ENCODE peak calls at places on chromosomes 5 and 9, in six cellular contexts. V, G, Q, P, N and K are unnamed samples.

GRCh38 chr9:132141948-132142594 is 19.8 kb upstream of the NTNG2 start:
- DNase-seq in Q (no peak), G (no peak), N (no peak), P (peak), V (no peak), K (no peak)

GRCh38 chr9:70435948-70436347 is 21.5 kb upstream of the KLF9 start:
- DNase-seq in N (no peak), P (no peak), V (no peak), Q (no peak), G (no peak), K (no peak)

GRCh38 chr5:168935183-168935582 is 356.0 kb upstream of the PANK3 start:
- DNase-seq in V (no peak), P (no peak), G (no peak), Q (no peak), N (no peak), K (no peak)

GRCh38 chr5:56012281-56012963 is 17.7 kb upstream of the IL6ST start:
- DNase-seq in G (no peak), V (peak), P (no peak), Q (peak), N (no peak), K (no peak)

GRCh38 chr5:13328316-13328715 is 616.2 kb downstream of the DNAH5 start:
- DNase-seq in G (no peak), Q (no peak), N (no peak), P (no peak), V (no peak), K (no peak)

GRCh38 chr5:149228610-149229297 is 42.9 kb upstream of the AFAP1L1 start:
- DNase-seq in N (peak), P (no peak), Q (no peak), G (no peak), V (no peak), K (peak)

GRCh38 chr5:75265731-75266130 is 29.1 kb upstream of the ANKRD31 start:
- DNase-seq in G (no peak), P (no peak), N (no peak), V (no peak), Q (no peak), K (no peak)

GRCh38 chr5:34494111-34494755 is 161.9 kb upstream of the RAI14 start:
- DNase-seq in P (no peak), V (no peak), N (no peak), G (no peak), Q (no peak), K (no peak)

GRCh38 chr5:61055434-61056006 is 106.7 kb downstream of the SMIM15 start:
- DNase-seq in V (no peak), P (no peak), Q (no peak), G (no peak), N (no peak), K (no peak)

GRCh38 chr5:68683632-68684035 is 410.2 kb upstream of the SLC30A5 start:
- DNase-seq in N (no peak), V (no peak), P (no peak), G (no peak), Q (no peak), K (no peak)

GRCh38 chr9:35000535-35001284 is 11.2 kb downstream of the DNAJB5 start:
- DNase-seq in N (peak), G (no peak), V (no peak), Q (no peak), P (no peak), K (no peak)

GRCh38 chr9:133375116-133375723 is 640 bp downstream of the SURF4 start:
- DNase-seq in V (peak), P (no peak), Q (no peak), G (no peak), N (peak), K (no peak)

GRCh38 chr5:56075361-56075760 is 80.6 kb upstream of the IL6ST start:
- DNase-seq in P (no peak), N (no peak), V (no peak), G (no peak), Q (no peak), K (no peak)

GRCh38 chr9:35757527-35758275 is 3.6 kb upstream of the MSMP start:
- DNase-seq in P (no peak), G (no peak), N (peak), V (no peak), Q (no peak), K (no peak)

GRCh38 chr5:36013182-36013581 is 22.0 kb upstream of the UGT3A1 start:
- DNase-seq in N (no peak), G (no peak), V (no peak), P (no peak), Q (no peak), K (no peak)

GRCh38 chr9:112193562-112194288 is 18.6 kb upstream of the SUSD1 start:
- DNase-seq in P (no peak), G (no peak), Q (no peak), V (no peak), N (no peak), K (no peak)

GRCh38 chr5:181221792-181222629 is 1.1 kb upstream of the TRIM41 start:
- DNase-seq in G (peak), N (peak), P (peak), V (peak), Q (peak), K (no peak)

GRCh38 chr9:78439192-78439865 is 142.4 kb downstream of the PSAT1 start:
- DNase-seq in N (peak), Q (peak), P (peak), G (peak), V (peak), K (peak)

GRCh38 chr5:107542831-107543231 is 127.9 kb downstream of the EFNA5 start:
- DNase-seq in V (no peak), P (peak), Q (no peak), G (peak), N (no peak), K (no peak)

GRCh38 chr9:29311221-29311620 is 1737.9 kb upstream of the C9orf72 start:
- DNase-seq in N (no peak), V (no peak), G (no peak), P (no peak), Q (no peak), K (no peak)

GRCh38 chr5:76688836-76689235 is 27.1 kb upstream of the F2R start:
- DNase-seq in P (no peak), Q (no peak), V (no peak), G (no peak), N (no peak), K (no peak)

GRCh38 chr9:27059406-27059805 is 49.6 kb upstream of the TEK start:
- DNase-seq in Q (no peak), G (no peak), P (no peak), N (no peak), V (no peak), K (no peak)

GRCh38 chr5:133754575-133755169 is 142.3 kb upstream of the FSTL4 start:
- DNase-seq in N (peak), V (no peak), G (no peak), Q (no peak), P (no peak), K (peak)

GRCh38 chr5:33824516-33825195 is 67.1 kb downstream of the ADAMTS12 start:
- DNase-seq in N (no peak), G (no peak), P (no peak), Q (no peak), V (no peak), K (no peak)

GRCh38 chr5:143582176-143582575 is 178.7 kb upstream of the NR3C1 start:
- DNase-seq in P (no peak), N (no peak), G (no peak), V (no peak), Q (no peak), K (no peak)

GRCh38 chr5:88680253-88681132 is 202.5 kb downstream of the MEF2C start:
- DNase-seq in P (peak), Q (peak), G (peak), V (peak), N (peak), K (no peak)

GRCh38 chr5:54867310-54867944 is 118.0 kb downstream of the ESM1 start:
- DNase-seq in V (no peak), G (no peak), P (no peak), N (no peak), Q (no peak), K (no peak)

GRCh38 chr5:134525687-134526482 is 415 bp downstream of the JADE2 start:
- DNase-seq in N (peak), V (peak), P (peak), G (peak), Q (peak), K (no peak)

GRCh38 chr9:68876265-68876664 is 137.6 kb downstream of the PRKACG start:
- DNase-seq in V (no peak), Q (no peak), G (no peak), P (no peak), N (no peak), K (no peak)
- H3K27ac ChIP-seq in V (no peak), Q (no peak), G (no peak), P (no peak), N (no peak), K (no peak)

GRCh38 chr9:14175778-14176177 is 138.2 kb downstream of the NFIB start:
- DNase-seq in N (no peak), G (no peak), V (no peak), P (no peak), Q (no peak), K (no peak)
- H3K4me3 ChIP-seq in N (no peak), G (no peak), V (no peak), P (no peak), Q (no peak), K (no peak)

GRCh38 chr9:88197781-88198345 is 59.6 kb upstream of the SPATA31C2 start:
- DNase-seq in V (no peak), P (no peak), G (no peak), N (no peak), Q (no peak), K (no peak)

GRCh38 chr9:88197016-88197415 is 58.7 kb upstream of the SPATA31C2 start:
- DNase-seq in N (no peak), G (no peak), P (no peak), V (no peak), Q (no peak), K (no peak)

GRCh38 chr9:88196456-88196855 is 58.2 kb upstream of the SPATA31C2 start:
- DNase-seq in Q (no peak), P (no peak), V (no peak), G (no peak), N (no peak), K (no peak)

GRCh38 chr9:88191451-88191850 is 53.2 kb upstream of the SPATA31C2 start:
- DNase-seq in G (no peak), V (no peak), P (no peak), Q (no peak), N (no peak), K (no peak)

DNA sequence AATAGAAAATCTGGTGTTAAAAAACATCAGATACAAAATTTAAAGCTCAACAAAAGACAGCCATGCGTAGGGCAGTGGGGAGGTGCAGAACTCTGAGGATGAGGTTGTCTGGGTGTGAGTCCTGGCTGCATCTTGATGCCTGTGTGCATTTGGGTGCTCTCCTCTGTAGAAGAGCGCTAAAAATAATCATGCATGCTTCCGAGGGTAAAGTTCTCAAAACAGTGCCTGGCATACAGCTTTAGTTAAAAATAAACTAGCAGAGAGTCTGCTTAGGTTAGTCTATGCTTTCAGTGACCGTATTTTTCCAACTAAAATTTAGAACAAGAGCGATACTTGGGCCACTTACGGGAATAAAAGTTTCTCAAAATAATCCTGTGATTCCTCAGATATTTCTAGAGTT is 55.5 kb upstream of the SPATA31C2 start:
- DNase-seq in Q (no peak), G (no peak), V (no peak), N (no peak), P (no peak), K (no peak)
- H3K27ac ChIP-seq in Q (no peak), G (no peak), V (no peak), N (no peak), P (peak), K (no peak)

DNA sequence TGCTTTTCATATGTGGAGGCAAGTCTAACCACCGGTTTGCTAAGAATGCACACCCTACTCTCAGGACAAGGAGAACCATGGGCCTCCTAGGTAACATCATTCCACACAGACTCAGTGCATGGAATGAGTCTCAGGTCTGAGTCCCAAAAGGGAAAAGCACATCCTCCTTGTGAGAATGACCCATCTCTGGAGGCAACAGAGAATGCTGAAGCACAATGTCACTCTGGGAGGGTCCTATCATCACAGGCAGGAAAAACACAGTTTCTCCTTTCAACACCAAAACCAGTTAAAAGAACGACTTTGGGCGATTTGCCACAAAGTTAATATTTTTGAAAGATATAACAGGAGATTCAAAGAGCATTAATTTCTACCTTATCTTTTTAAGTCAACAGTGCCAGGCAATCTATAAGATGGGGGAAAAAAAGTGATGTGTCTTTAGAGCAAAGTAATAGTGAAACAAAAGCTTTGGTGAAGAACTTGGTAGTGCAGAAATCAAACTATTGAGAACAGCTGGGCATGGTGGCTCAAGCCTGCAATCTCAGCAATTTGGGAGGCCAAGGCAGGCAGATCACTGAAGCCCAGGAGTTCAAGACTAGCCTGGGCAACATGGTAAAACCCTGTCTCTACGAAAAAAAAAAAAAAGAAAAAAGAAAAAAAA is 97.3 kb downstream of the OXCT1 start:
- DNase-seq in V (no peak), G (no peak), Q (no peak), P (no peak), N (no peak), K (no peak)
- H3K4me3 ChIP-seq in V (no peak), G (no peak), Q (no peak), P (no peak), N (no peak), K (no peak)

DNA sequence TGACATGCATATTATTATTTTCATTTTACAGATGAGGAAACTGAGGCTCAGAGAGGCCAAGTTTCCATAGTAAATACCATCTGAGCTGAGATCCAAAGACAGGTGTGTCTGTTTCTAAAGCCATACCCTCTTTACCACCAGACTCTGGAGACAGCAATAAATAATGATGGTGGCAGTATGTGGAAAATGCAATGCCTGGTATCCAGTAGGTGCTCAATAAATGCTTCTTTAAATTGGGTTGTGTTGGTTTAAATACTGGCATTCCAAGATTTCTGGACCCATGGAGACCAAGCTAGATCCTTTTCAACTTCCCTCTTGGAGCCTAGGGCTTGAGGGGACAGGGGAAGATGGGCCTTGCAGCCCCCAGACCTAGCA is 221.3 kb upstream of the MSX2 start:
- DNase-seq in N (no peak), V (no peak), G (no peak), P (no peak), Q (no peak), K (no peak)
- H3K27ac ChIP-seq in N (no peak), V (no peak), G (no peak), P (no peak), Q (no peak), K (no peak)